ENCODE peak calls at places on chromosomes 7 and 10, in ten cellular contexts. K, H, C, D, B, R, M, O, Q and S are unnamed samples.

GRCh38 chr7:73718905-73719805 is at the start of gene STX1A:
- DNase-seq in H (peak), K (peak), C (peak), D (peak), O (peak), Q (peak), B (peak), M (peak), R (no peak), S (peak)

GRCh38 chr7:131482800-131483199 is 73.6 kb downstream of the PODXL start:
- DNase-seq in Q (no peak), R (no peak), M (no peak), C (no peak), O (no peak), D (no peak), K (no peak), H (no peak), B (peak), S (no peak)

GRCh38 chr7:44177570-44178131 is 11.6 kb downstream of the GCK start:
- DNase-seq in Q (no peak), K (no peak), R (no peak), M (no peak), H (peak), C (peak), B (no peak), O (peak), D (no peak), S (no peak)

GRCh38 chr7:116672596-116673503 is 854 bp downstream of the MET start:
- DNase-seq in C (no peak), H (no peak), O (no peak), R (no peak), M (no peak), Q (peak), B (no peak), K (peak), D (no peak), S (no peak)

GRCh38 chr10:46220872-46221538 is 65.8 kb upstream of the ANTXRL start:
- DNase-seq in K (no peak), O (no peak), C (no peak), Q (no peak), D (no peak), H (no peak), R (no peak), M (no peak), B (peak), S (no peak)

GRCh38 chr7:8131694-8132605 is 130.0 kb downstream of the ICA1 start:
- DNase-seq in M (no peak), C (no peak), O (no peak), R (no peak), B (no peak), D (no peak), K (no peak), Q (no peak), H (no peak), S (no peak)

GRCh38 chr10:70317272-70317942 is 33.6 kb upstream of the NPFFR1 start:
- DNase-seq in O (no peak), C (no peak), D (no peak), H (no peak), K (no peak), B (peak), Q (no peak), R (no peak), M (no peak), S (no peak)

GRCh38 chr10:87560495-87561222 is 56.0 kb downstream of the MINPP1 start:
- DNase-seq in K (no peak), M (no peak), O (no peak), C (no peak), Q (no peak), B (no peak), R (no peak), H (no peak), D (no peak), S (no peak)

GRCh38 chr7:102872460-102872859 is 40.3 kb upstream of the LRRC17 start:
- DNase-seq in O (no peak), C (no peak), M (no peak), K (no peak), H (no peak), B (no peak), Q (no peak), D (no peak), R (no peak), S (no peak)

GRCh38 chr7:31811650-31812461 is 124.8 kb downstream of the PPP1R17 start:
- DNase-seq in Q (no peak), B (peak), H (no peak), M (no peak), K (no peak), D (no peak), C (peak), R (no peak), O (no peak), S (no peak)

GRCh38 chr10:74991435-74991834 is 120.0 kb upstream of the SAMD8 start:
- DNase-seq in Q (no peak), O (no peak), R (no peak), H (no peak), K (no peak), D (no peak), C (no peak), M (no peak), B (peak), S (no peak)

GRCh38 chr10:74949024-74949423 is 122.6 kb downstream of the KAT6B start:
- DNase-seq in K (no peak), H (no peak), M (no peak), D (no peak), R (no peak), C (no peak), Q (no peak), B (no peak), O (no peak), S (no peak)

GRCh38 chr7:7203813-7204575 is 21.6 kb downstream of the C1GALT1 start:
- DNase-seq in D (no peak), H (no peak), M (no peak), B (no peak), K (no peak), Q (no peak), O (no peak), C (no peak), R (no peak), S (no peak)

GRCh38 chr10:78405781-78406180 is 372.1 kb downstream of the RPS24 start:
- DNase-seq in Q (no peak), D (no peak), B (no peak), M (no peak), H (no peak), R (no peak), C (no peak), K (no peak), O (no peak), S (no peak)

GRCh38 chr10:78337646-78338391 is 304.2 kb downstream of the RPS24 start:
- DNase-seq in Q (no peak), D (no peak), R (no peak), H (no peak), K (no peak), B (no peak), C (no peak), O (no peak), M (no peak), S (no peak)

GRCh38 chr10:22681783-22682183 is 32.6 kb downstream of the PIP4K2A start:
- DNase-seq in K (no peak), O (no peak), C (no peak), M (no peak), Q (no peak), B (no peak), D (no peak), R (no peak), H (no peak), S (no peak)

GRCh38 chr10:99658622-99659030 is 683 bp upstream of the ENTPD7 start:
- DNase-seq in H (no peak), O (no peak), M (no peak), K (peak), D (peak), C (no peak), R (peak), B (no peak), Q (peak), S (no peak)

GRCh38 chr10:87861034-87861433 is 2.3 kb downstream of the KLLN start:
- DNase-seq in D (no peak), K (no peak), C (no peak), O (no peak), M (no peak), Q (no peak), B (peak), H (no peak), R (no peak), S (no peak)

GRCh38 chr7:129779602-129780256 is 168.2 kb downstream of the NRF1 start:
- DNase-seq in O (no peak), Q (peak), M (peak), D (peak), B (peak), H (no peak), R (no peak), K (peak), C (no peak), S (peak)

GRCh38 chr10:128186959-128187787 is 61.0 kb upstream of the MKI67 start:
- DNase-seq in K (no peak), H (no peak), M (no peak), C (no peak), R (no peak), Q (no peak), D (no peak), B (no peak), O (no peak), S (no peak)

GRCh38 chr7:116552616-116553015 is 27.8 kb downstream of the CAV1 start:
- DNase-seq in C (no peak), O (no peak), H (no peak), Q (no peak), B (peak), D (no peak), K (no peak), M (no peak), R (no peak), S (no peak)

GRCh38 chr7:88664630-88665233 is 94.8 kb upstream of the ZNF804B start:
- DNase-seq in H (no peak), C (no peak), M (no peak), D (no peak), R (no peak), B (no peak), Q (no peak), K (no peak), O (no peak), S (no peak)

GRCh38 chr7:51123322-51124021 is 193.1 kb downstream of the COBL start:
- DNase-seq in Q (no peak), K (no peak), H (peak), M (no peak), O (no peak), C (peak), R (no peak), B (no peak), D (no peak), S (no peak)

GRCh38 chr10:6507311-6507710 is 72.8 kb downstream of the PRKCQ start:
- DNase-seq in M (no peak), D (no peak), O (no peak), K (no peak), C (no peak), R (no peak), B (no peak), H (peak), Q (no peak), S (no peak)

GRCh38 chr7:133513608-133514007 is 260.7 kb downstream of the EXOC4 start:
- DNase-seq in R (no peak), O (no peak), M (no peak), Q (no peak), H (no peak), K (no peak), C (no peak), B (no peak), D (no peak), S (no peak)

GRCh38 chr7:101563198-101563901 is 65.7 kb downstream of the MYL10 start:
- DNase-seq in O (no peak), C (no peak), D (no peak), M (no peak), B (no peak), R (no peak), K (no peak), Q (no peak), H (no peak), S (no peak)

GRCh38 chr7:69820479-69821192 is 222.4 kb downstream of the AUTS2 start:
- DNase-seq in M (no peak), H (no peak), C (no peak), K (no peak), Q (peak), R (no peak), D (no peak), B (no peak), O (no peak), S (no peak)

GRCh38 chr10:22369433-22370072 is 24.3 kb downstream of the SPAG6 start:
- DNase-seq in H (no peak), D (no peak), K (no peak), M (no peak), Q (no peak), R (no peak), C (no peak), O (no peak), B (peak), S (no peak)

GRCh38 chr10:45555789-45556188 is 116.8 kb downstream of the ZFAND4 start:
- DNase-seq in D (no peak), H (no peak), B (no peak), C (no peak), M (no peak), O (no peak), R (no peak), K (no peak), Q (no peak), S (no peak)

GRCh38 chr7:87627634-87627994 is 584 bp upstream of the RUNDC3B start:
- DNase-seq in H (no peak), K (peak), M (no peak), B (no peak), Q (no peak), O (no peak), D (peak), C (no peak), R (no peak), S (peak)